ENCODE peak calls at places on chromosomes 4 and X, in four cellular contexts. U, Y, Q and W are unnamed samples.

GRCh38 chrX:9785944-9786741 is at the start of gene SHROOM2:
- DNase-seq in U (peak), Y (no peak), Q (no peak), W (no peak)

GRCh38 chrX:153722704-153723350 is 1.4 kb downstream of the BCAP31 start:
- DNase-seq in U (no peak), Y (no peak), Q (no peak), W (no peak)

GRCh38 chr4:142708231-142708630 is 137.9 kb downstream of the INPP4B start:
- DNase-seq in U (no peak), Y (no peak), Q (no peak), W (no peak)

GRCh38 chrX:69231903-69232302 is 66.7 kb upstream of the PJA1 start:
- DNase-seq in U (no peak), Y (no peak), Q (peak), W (no peak)

GRCh38 chr4:149344436-149344835 is 471.2 kb downstream of the IQCM start:
- DNase-seq in U (no peak), Y (no peak), Q (peak), W (no peak)

GRCh38 chrX:23704673-23705206 is 37.4 kb downstream of the PRDX4 start:
- DNase-seq in U (no peak), Y (no peak), Q (no peak), W (no peak)

GRCh38 chr4:179095585-179096228 is 1653.5 kb upstream of the AGA start:
- DNase-seq in U (no peak), Y (no peak), Q (peak), W (no peak)

GRCh38 chr4:13750594-13750993 is 123.1 kb upstream of the BOD1L1 start:
- DNase-seq in U (no peak), Y (no peak), Q (no peak), W (no peak)

GRCh38 chr4:78650106-78651021 is 98.8 kb downstream of the ANXA3 start:
- DNase-seq in U (no peak), Y (no peak), Q (peak), W (no peak)

GRCh38 chr4:93983133-93983532 is 154.6 kb downstream of the ATOH1 start:
- DNase-seq in U (no peak), Y (no peak), Q (no peak), W (no peak)

GRCh38 chr4:105710012-105710600 is 1.5 kb downstream of the GSTCD start:
- DNase-seq in U (peak), Y (no peak), Q (no peak), W (no peak)

GRCh38 chr4:187268940-187269339 is 545.3 kb upstream of the FAT1 start:
- DNase-seq in U (no peak), Y (no peak), Q (no peak), W (no peak)

GRCh38 chr4:93730760-93731159 is 97.8 kb upstream of the ATOH1 start:
- DNase-seq in U (no peak), Y (no peak), Q (no peak), W (no peak)

GRCh38 chrX:31508338-31508737 is 436.5 kb upstream of the FTHL17 start:
- DNase-seq in U (peak), Y (no peak), Q (peak), W (no peak)

GRCh38 chr4:76736434-76736833 is 161.5 kb downstream of the SOWAHB start:
- DNase-seq in U (no peak), Y (no peak), Q (no peak), W (no peak)

GRCh38 chr4:117400039-117400835 is 314.9 kb upstream of the TRAM1L1 start:
- DNase-seq in U (no peak), Y (no peak), Q (peak), W (no peak)

GRCh38 chrX:15694968-15695451 is 30.4 kb upstream of the CLTRN start:
- DNase-seq in U (no peak), Y (no peak), Q (no peak), W (no peak)

GRCh38 chrX:109600114-109600710 is 24.8 kb downstream of the KCNE5 start:
- DNase-seq in U (peak), Y (no peak), Q (no peak), W (no peak)

GRCh38 chrX:110002300-110003166 is at the start of gene TMEM164:
- DNase-seq in U (peak), Y (peak), Q (peak), W (peak)

GRCh38 chr4:137156054-137156453 is 376.2 kb downstream of the PCDH18 start:
- DNase-seq in U (no peak), Y (no peak), Q (peak), W (no peak)

GRCh38 chr4:120718979-120719566 is 203.5 kb downstream of the PRDM5 start:
- DNase-seq in U (peak), Y (no peak), Q (peak), W (no peak)

GRCh38 chr4:85607624-85608023 is 132.7 kb downstream of the ARHGAP24 start:
- DNase-seq in U (no peak), Y (no peak), Q (no peak), W (no peak)

GRCh38 chr4:122503214-122503613 is 46.7 kb upstream of the IL2 start:
- DNase-seq in U (no peak), Y (no peak), Q (no peak), W (no peak)

GRCh38 chr4:94484818-94485217 is 33.1 kb downstream of the PDLIM5 start:
- DNase-seq in U (no peak), Y (no peak), Q (no peak), W (no peak)

GRCh38 chr4:26145212-26145611 is 175.6 kb upstream of the RBPJ start:
- DNase-seq in U (no peak), Y (no peak), Q (no peak), W (no peak)

GRCh38 chr4:143085224-143085623 is 99.5 kb upstream of the USP38 start:
- DNase-seq in U (no peak), Y (no peak), Q (no peak), W (no peak)

GRCh38 chrX:68732906-68733493 is 85.5 kb downstream of the STARD8 start:
- DNase-seq in U (peak), Y (peak), Q (peak), W (peak)

GRCh38 chr4:100224701-100225100 is 34.4 kb upstream of the DDIT4L start:
- DNase-seq in U (no peak), Y (no peak), Q (no peak), W (no peak)

GRCh38 chr4:59247032-59247431 is 1953.1 kb upstream of the ADGRL3 start:
- DNase-seq in U (peak), Y (no peak), Q (no peak), W (no peak)

GRCh38 chrX:87489071-87489470 is 28.5 kb upstream of the KLHL4 start:
- DNase-seq in U (no peak), Y (no peak), Q (no peak), W (no peak)

GRCh38 chr4:148487181-148487580 is 45.0 kb upstream of the NR3C2 start:
- DNase-seq in U (no peak), Y (no peak), Q (no peak), W (no peak)

GRCh38 chr4:91958651-91959050 is 345.1 kb upstream of the GRID2 start:
- DNase-seq in U (peak), Y (no peak), Q (no peak), W (no peak)

GRCh38 chrX:100652266-100652665 is 8.3 kb downstream of the SRPX2 start:
- DNase-seq in U (no peak), Y (no peak), Q (no peak), W (no peak)

GRCh38 chrX:72539822-72540221 is 32.8 kb downstream of the HDAC8 start:
- DNase-seq in U (no peak), Y (no peak), Q (no peak), W (no peak)

GRCh38 chrX:122582280-122582679 is 601.8 kb upstream of the GRIA3 start:
- DNase-seq in U (no peak), Y (no peak), Q (no peak), W (no peak)

GRCh38 chr4:2040391-2041233 is 18.5 kb upstream of the NAT8L start:
- DNase-seq in U (peak), Y (no peak), Q (no peak), W (no peak)

GRCh38 chrX:115499112-115499805 is 61.7 kb upstream of the PLS3 start:
- DNase-seq in U (no peak), Y (no peak), Q (no peak), W (no peak)

GRCh38 chr4:151948351-151949016 is 187.7 kb upstream of the GATB start:
- DNase-seq in U (no peak), Y (no peak), Q (no peak), W (no peak)

GRCh38 chr4:51843309-51844156 is 580 bp downstream of the DCUN1D4 start:
- DNase-seq in U (peak), Y (no peak), Q (peak), W (peak)

GRCh38 chr4:106795326-106795725 is 240.8 kb downstream of the DKK2 start:
- DNase-seq in U (no peak), Y (no peak), Q (no peak), W (no peak)